ENCODE peak calls at places on chromosomes 5 and 9, in six cellular contexts. M is A549, F is heart left ventricle, B is HCT116, H is gastrocnemius medialis, E is GM12878. O is an unnamed sample.

GRCh38 chr9:108093773-108094675 is 604.5 kb upstream of the KLF4 start:
- ATAC-seq in H (no peak), E (no peak), B (peak), F (no peak), M (peak), O (peak)

GRCh38 chr5:158979749-158980521 is 119.8 kb downstream of the EBF1 start:
- ATAC-seq in E (no peak), B (peak), H (peak), F (peak), M (peak), O (peak)

GRCh38 chr9:8895498-8896224 is 1096.1 kb upstream of the DMAC1 start:
- ATAC-seq in M (no peak), H (peak), F (peak), E (peak), B (no peak), O (no peak)

GRCh38 chr9:20191239-20191840 is 402.5 kb upstream of the SLC24A2 start:
- ATAC-seq in H (no peak), E (no peak), B (peak), M (no peak), F (no peak), O (no peak)

GRCh38 chr5:66840527-66841013 is 244.4 kb downstream of the MAST4 start:
- ATAC-seq in H (no peak), M (no peak), F (no peak), E (peak), B (no peak), O (no peak)

GRCh38 chr5:35717718-35718117 is 100.1 kb downstream of the SPEF2 start:
- ATAC-seq in H (no peak), E (no peak), F (no peak), M (no peak), B (peak), O (no peak)

GRCh38 chr5:160188151-160188967 is 40.9 kb upstream of the FABP6 start:
- ATAC-seq in B (no peak), E (no peak), H (peak), F (peak), M (peak), O (peak)

GRCh38 chr5:422323-423232 is 20.4 kb upstream of the EXOC3 start:
- ATAC-seq in H (no peak), E (no peak), M (no peak), B (no peak), F (no peak), O (no peak)

GRCh38 chr5:178371362-178372090 is 138.9 kb upstream of the PHYKPL start:
- ATAC-seq in E (no peak), B (no peak), M (no peak), F (no peak), H (no peak), O (no peak)

GRCh38 chr9:121266906-121267650 is 884 bp upstream of the GSN start:
- ATAC-seq in F (no peak), B (no peak), M (no peak), H (no peak), E (no peak), O (peak)

GRCh38 chr5:171739246-171739645 is 46.4 kb upstream of the SMIM23 start:
- ATAC-seq in F (no peak), E (no peak), H (no peak), B (no peak), M (no peak), O (no peak)

GRCh38 chr5:141487131-141487530 is 1.8 kb upstream of the PCDHGC5 start:
- ATAC-seq in F (no peak), E (no peak), H (no peak), B (no peak), M (no peak), O (no peak)

GRCh38 chr9:4640027-4640426 is 22.1 kb upstream of the PLPP6 start:
- ATAC-seq in B (peak), E (peak), F (no peak), H (no peak), M (no peak), O (no peak)

GRCh38 chr5:32712463-32713395 is 1.6 kb downstream of the NPR3 start:
- ATAC-seq in H (no peak), F (no peak), E (no peak), M (no peak), B (no peak), O (no peak)

GRCh38 chr5:115396079-115396478 is 99.6 kb upstream of the CCDC112 start:
- ATAC-seq in B (no peak), M (no peak), F (no peak), E (no peak), H (no peak), O (no peak)

GRCh38 chr5:153782589-153783238 is 256.0 kb downstream of the FAM114A2 start:
- ATAC-seq in F (no peak), H (no peak), M (no peak), B (no peak), E (no peak), O (no peak)

GRCh38 chr5:119420173-119420572 is 32.1 kb upstream of the HSD17B4 start:
- ATAC-seq in M (no peak), F (no peak), B (no peak), E (no peak), H (no peak), O (no peak)

GRCh38 chr9:21762064-21762463 is 40.4 kb upstream of the MTAP start:
- ATAC-seq in M (no peak), H (no peak), E (no peak), F (no peak), B (no peak), O (no peak)

GRCh38 chr5:39394946-39395345 is 29.8 kb downstream of the DAB2 start:
- ATAC-seq in F (peak), M (no peak), B (no peak), H (no peak), E (no peak), O (peak)

GRCh38 chr5:149366169-149366750 is 8.4 kb downstream of the PCYOX1L start:
- ATAC-seq in H (no peak), B (no peak), F (no peak), M (no peak), E (no peak), O (no peak)

GRCh38 chr5:123289210-123289609 is 134.0 kb downstream of the CEP120 start:
- ATAC-seq in B (no peak), F (no peak), H (no peak), M (no peak), E (no peak), O (no peak)

GRCh38 chr9:642014-642413 is 199.5 kb upstream of the DMRT1 start:
- ATAC-seq in F (no peak), B (no peak), E (no peak), M (no peak), H (peak), O (no peak)

GRCh38 chr5:9452181-9452580 is 93.7 kb downstream of the SEMA5A start:
- ATAC-seq in F (peak), E (no peak), M (no peak), H (no peak), B (no peak), O (no peak)

GRCh38 chr5:136047858-136048257 is 19.1 kb downstream of the TGFBI start:
- ATAC-seq in B (no peak), E (no peak), M (no peak), F (peak), H (peak), O (peak)

GRCh38 chr5:151295138-151295537 is 8.4 kb downstream of the SLC36A3 start:
- ATAC-seq in F (no peak), E (no peak), B (no peak), M (no peak), H (no peak), O (no peak)

GRCh38 chr9:89558948-89559347 is 45.9 kb upstream of the GADD45G start:
- ATAC-seq in H (no peak), F (no peak), E (no peak), B (no peak), M (no peak), O (no peak)

GRCh38 chr9:68975644-68976043 is 38.3 kb downstream of the PRKACG start:
- ATAC-seq in F (peak), M (no peak), B (no peak), E (peak), H (no peak), O (peak)

GRCh38 chr5:158483202-158483870 is 616.4 kb downstream of the EBF1 start:
- ATAC-seq in B (no peak), H (no peak), M (no peak), F (no peak), E (no peak), O (peak)

GRCh38 chr5:154371687-154372086 is 74.1 kb upstream of the SAP30L start:
- ATAC-seq in H (peak), E (no peak), M (no peak), B (no peak), F (peak), O (peak)

GRCh38 chr5:76675364-76675763 is 40.6 kb upstream of the F2R start:
- ATAC-seq in H (no peak), F (no peak), M (no peak), E (no peak), B (no peak), O (no peak)

GRCh38 chr9:87601175-87601574 is 103.5 kb downstream of the DAPK1 start:
- ATAC-seq in B (no peak), F (peak), M (no peak), E (no peak), H (no peak), O (peak)

GRCh38 chr5:165775094-165775493 is 2269.7 kb downstream of the MAT2B start:
- ATAC-seq in E (no peak), M (no peak), B (no peak), F (no peak), H (no peak), O (no peak)

GRCh38 chr9:21592063-21592338 is 109.9 kb upstream of the IFNE start:
- ATAC-seq in B (peak), F (no peak), M (peak), H (no peak), E (no peak), O (no peak)

GRCh38 chr9:105244996-105245719 is 707 bp downstream of the SLC44A1 start:
- ATAC-seq in E (peak), B (peak), F (peak), H (peak), M (peak), O (no peak)
- TF ChIP-seq POLR2A in E (no peak), B (no peak), F (no peak), H (no peak), M (no peak), O (no peak)

DNA sequence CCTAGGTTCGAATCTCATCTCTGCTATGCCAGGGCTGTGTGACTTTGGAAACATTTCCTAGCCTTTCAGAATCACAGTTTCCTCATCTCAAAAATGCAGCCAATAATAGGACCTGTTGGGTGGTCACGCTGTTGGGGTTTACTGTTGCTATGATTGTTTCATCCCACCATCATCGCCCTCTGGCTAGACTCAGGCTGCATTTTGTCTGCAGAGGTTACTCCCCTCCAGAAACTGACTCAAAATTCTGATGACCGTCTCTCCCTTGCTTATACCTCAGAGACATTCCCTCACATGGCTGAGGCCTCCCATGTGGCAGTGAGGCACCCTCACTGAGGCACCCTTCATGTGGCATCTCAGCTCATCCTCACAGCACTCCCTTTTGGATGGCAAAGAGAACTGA is 61.6 kb downstream of the COL27A1 start:
- ATAC-seq in B (no peak), F (no peak), H (no peak), E (no peak), M (no peak), O (no peak)
- TF ChIP-seq POLR2A in B (no peak), F (no peak), H (no peak), E (no peak), M (no peak), O (no peak)

DNA sequence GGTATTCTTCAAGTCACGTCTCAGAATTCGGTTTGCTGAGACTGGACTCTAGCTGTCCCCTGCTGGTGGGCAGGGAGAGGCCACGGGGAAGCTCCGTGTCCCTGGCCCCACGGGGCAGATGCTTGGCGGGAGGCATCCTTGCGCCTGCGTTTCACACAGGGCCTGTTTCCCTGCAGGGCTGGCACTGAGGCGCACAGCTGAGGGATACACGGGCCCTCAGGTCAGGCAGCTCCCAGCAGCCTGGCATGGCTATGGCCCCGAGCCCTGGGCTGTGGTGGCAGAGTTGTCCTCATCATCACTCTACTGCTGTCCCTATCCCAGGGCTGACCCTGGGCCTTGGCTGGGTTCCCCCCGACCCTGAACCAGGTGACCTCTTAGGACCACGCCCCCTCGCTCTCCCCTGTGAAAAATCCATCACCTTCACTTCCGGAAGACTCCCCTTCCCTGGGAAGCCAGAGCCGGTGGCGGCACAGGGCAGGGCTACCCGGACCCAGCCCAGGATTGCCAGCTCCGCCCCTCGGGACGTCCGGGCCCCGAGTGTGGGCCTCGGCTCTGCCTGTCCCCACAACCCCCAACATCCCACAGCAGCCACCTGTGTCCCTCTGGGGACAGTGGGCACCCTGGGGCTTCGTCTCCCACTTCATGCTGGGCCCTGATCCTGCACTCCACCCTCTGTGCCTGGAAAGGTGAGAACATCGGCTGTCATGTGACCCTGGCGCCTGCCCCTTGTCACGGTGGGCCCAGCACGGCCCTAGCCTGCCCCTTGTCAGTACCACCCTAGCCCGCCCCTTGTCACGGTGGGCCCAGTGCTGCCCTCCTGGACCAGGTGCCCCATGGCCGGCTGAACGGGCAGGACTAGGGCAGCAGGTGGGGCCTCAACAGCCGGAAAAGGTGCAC is 5.0 kb downstream of the DPP7 start:
- ATAC-seq in B (peak), M (no peak), F (no peak), H (no peak), E (no peak), O (no peak)
- TF ChIP-seq POLR2A in B (no peak), M (no peak), F (no peak), H (no peak), E (peak), O (no peak)

DNA sequence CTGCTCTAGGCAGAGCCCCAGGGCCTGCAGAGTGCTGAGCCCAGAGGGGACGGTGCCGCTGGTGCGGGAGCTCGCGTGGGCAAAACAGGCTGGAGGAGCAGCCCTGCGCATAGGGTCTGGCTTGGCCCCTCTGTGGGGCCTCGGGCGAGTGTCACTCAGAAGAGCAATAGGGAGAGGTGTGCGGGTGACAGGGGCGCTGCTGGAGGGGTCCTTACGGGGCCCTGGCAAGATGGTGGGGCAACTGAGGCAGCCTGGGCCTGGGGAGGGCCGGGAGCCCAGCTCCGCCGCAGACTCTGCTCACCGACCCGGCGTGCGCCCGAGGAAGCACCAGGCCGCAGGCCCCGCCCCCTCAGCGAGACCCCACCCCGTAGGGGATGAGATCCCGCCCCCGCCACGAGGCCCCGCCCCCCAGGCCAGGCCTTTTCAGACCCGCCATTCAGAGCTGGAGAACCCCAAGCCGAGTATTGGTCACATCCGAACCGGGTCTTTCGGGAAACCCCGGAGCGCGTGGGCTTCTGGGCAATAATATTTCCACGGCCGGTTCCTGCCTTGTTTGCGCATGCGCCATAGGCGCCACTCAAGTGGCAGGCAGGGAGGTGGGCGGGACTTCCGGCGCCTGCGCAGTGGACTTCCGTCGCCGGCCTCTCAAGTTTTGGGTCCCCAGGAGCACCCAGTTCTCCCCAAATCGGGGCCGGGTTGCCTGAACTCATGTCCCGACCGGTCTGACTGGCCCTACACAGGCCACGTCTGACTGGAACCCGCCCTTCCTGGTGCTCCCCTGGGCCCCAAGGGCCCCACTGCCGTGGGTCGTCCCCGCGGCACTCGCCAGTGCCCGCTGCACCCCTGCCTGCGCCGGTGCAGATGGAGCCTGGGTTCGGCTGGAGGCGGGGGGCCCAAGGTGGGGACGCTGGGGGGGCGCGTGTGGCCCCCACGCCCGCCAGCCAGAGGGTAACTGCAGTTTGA is 1.3 kb upstream of the RNF208 start:
- ATAC-seq in B (peak), F (peak), E (peak), M (peak), H (peak), O (peak)
- TF ChIP-seq POLR2A in B (peak), F (no peak), E (peak), M (peak), H (peak), O (peak)

GRCh38 chr9:98970532-98971041 is 26.9 kb downstream of the COL15A1 start:
- ATAC-seq in E (no peak), H (no peak), F (no peak), M (no peak), B (no peak), O (no peak)

GRCh38 chr9:98971168-98971914 is 27.6 kb downstream of the COL15A1 start:
- ATAC-seq in B (peak), H (no peak), M (no peak), E (no peak), F (peak), O (peak)

GRCh38 chr9:98973546-98973921 is 29.8 kb downstream of the COL15A1 start:
- ATAC-seq in M (no peak), H (peak), F (peak), B (no peak), E (no peak), O (peak)

GRCh38 chr9:98972641-98973545 is 29.2 kb downstream of the COL15A1 start:
- ATAC-seq in B (no peak), E (no peak), H (no peak), M (no peak), F (no peak), O (no peak)

DNA sequence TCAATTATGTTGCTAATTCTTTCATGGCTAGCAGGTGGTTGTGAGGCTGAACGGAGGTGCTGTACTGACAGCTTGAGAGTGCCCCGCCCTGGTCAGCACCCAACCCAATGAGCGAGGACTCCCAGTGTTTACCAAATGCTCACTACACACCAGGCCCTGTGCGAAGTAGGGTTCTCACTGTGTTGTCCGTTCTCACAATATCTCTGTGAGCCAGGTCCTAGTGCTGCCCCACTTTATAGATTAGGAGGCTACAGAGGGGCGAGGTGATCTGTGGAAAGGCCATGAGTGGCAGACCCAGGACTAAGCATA is 28.2 kb downstream of the COL15A1 start:
- ATAC-seq in M (no peak), H (no peak), E (no peak), B (no peak), F (no peak), O (no peak)
- TF ChIP-seq POLR2A in M (no peak), H (no peak), E (no peak), B (no peak), F (no peak), O (no peak)

GRCh38 chr9:65409471-65409980 is 124.5 kb upstream of the FOXD4L5 start:
- ATAC-seq in H (no peak), M (no peak), B (no peak), F (no peak), E (no peak), O (no peak)
- TF ChIP-seq POLR2A in H (no peak), M (no peak), B (no peak), F (no peak), E (no peak), O (no peak)

DNA sequence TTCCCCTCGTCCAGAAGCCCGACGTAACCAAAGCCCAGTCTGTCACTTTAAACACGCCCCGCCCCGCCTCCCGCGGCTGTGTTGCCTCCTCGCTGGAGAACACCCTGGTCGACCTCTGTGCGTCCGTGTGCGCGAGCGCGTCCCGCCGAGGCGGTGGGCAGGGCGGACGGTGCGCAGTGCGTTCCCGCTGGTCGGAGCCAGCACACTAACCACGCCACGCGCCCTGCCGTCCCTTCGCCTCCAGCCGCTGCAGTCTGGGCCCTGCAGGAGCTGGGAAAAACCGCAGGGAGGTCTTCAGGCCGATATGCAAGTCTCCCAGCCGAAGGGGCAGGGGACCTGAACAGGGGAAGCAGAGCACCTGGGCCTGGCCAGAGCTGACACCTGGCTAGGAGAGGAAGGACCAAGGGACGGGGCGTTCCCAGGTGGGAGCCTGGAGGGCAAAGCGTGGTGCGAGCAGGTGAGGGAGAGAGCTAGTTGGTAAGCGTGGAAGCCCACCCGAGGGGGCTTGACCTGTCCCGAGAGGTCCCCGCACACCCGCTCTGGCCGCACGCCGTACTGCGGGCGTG is 1.3 kb upstream of the PHPT1 start:
- ATAC-seq in B (peak), H (peak), M (peak), F (peak), E (peak), O (peak)
- TF ChIP-seq POLR2A in B (peak), H (peak), M (peak), F (peak), E (peak), O (peak)

GRCh38 chr9:133459476-133460404 is at the start of gene CACFD1:
- ATAC-seq in B (peak), F (peak), E (peak), H (peak), M (peak), O (peak)
- TF ChIP-seq POLR2A in B (no peak), F (no peak), E (peak), H (peak), M (peak), O (peak)